ENCODE peak calls at places on chromosomes 12 and 14, in five cellular contexts. P is H1, F is stomach, R is ovary, K is transverse colon. V is an unnamed sample.

GRCh38 chr14:78933948-78934524 is 763.9 kb downstream of the NRXN3 start:
- DNase-seq in F (no peak), P (no peak), R (no peak), K (no peak), V (no peak)

GRCh38 chr14:52351561-52352491 is 37.7 kb downstream of the PTGER2 start:
- DNase-seq in K (no peak), R (no peak), F (no peak), P (no peak), V (no peak)

GRCh38 chr14:96717116-96717515 is 80.1 kb upstream of the VRK1 start:
- DNase-seq in F (no peak), P (no peak), K (no peak), R (no peak), V (no peak)

GRCh38 chr12:29781705-29782266 is 2.0 kb downstream of the TMTC1 start:
- DNase-seq in F (no peak), K (no peak), P (no peak), R (no peak), V (no peak)

GRCh38 chr12:597926-598568 is 65.2 kb downstream of the NINJ2 start:
- DNase-seq in K (no peak), F (no peak), P (no peak), R (no peak), V (peak)

GRCh38 chr12:47079894-47080724 is at the start of gene AMIGO2:
- DNase-seq in K (peak), P (peak), R (peak), F (peak), V (peak)

GRCh38 chr12:124928095-124928911 is 13.9 kb upstream of the UBC start:
- DNase-seq in P (no peak), F (peak), K (peak), R (peak), V (peak)

GRCh38 chr14:91896419-91896818 is 29.1 kb upstream of the TC2N start:
- DNase-seq in K (no peak), P (no peak), R (no peak), F (no peak), V (no peak)

GRCh38 chr12:34335819-34336262 is 313.5 kb downstream of the ALG10 start:
- DNase-seq in R (no peak), K (no peak), P (no peak), F (no peak), V (no peak)
- TF ChIP-seq POLR2A in R (no peak), K (no peak), P (no peak), F (no peak), V (no peak)

GRCh38 chr14:37591311-37591940 is 3.6 kb downstream of the FOXA1 start:
- DNase-seq in K (peak), R (no peak), F (peak), P (peak), V (no peak)
- TF ChIP-seq CTCF in K (no peak), R (no peak), F (no peak), P (peak), V (no peak)

GRCh38 chr12:11649413-11650278 is at the start of gene ETV6:
- DNase-seq in R (peak), K (peak), P (peak), F (peak), V (peak)
- TF ChIP-seq POLR2A in R (peak), K (peak), P (no peak), F (no peak), V (no peak)

GRCh38 chr12:108234155-108234554 is 105.0 kb downstream of the CMKLR1 start:
- DNase-seq in K (no peak), R (no peak), P (no peak), F (no peak), V (no peak)
- TF ChIP-seq CTCF in K (no peak), R (no peak), P (peak), F (no peak), V (peak)

DNA sequence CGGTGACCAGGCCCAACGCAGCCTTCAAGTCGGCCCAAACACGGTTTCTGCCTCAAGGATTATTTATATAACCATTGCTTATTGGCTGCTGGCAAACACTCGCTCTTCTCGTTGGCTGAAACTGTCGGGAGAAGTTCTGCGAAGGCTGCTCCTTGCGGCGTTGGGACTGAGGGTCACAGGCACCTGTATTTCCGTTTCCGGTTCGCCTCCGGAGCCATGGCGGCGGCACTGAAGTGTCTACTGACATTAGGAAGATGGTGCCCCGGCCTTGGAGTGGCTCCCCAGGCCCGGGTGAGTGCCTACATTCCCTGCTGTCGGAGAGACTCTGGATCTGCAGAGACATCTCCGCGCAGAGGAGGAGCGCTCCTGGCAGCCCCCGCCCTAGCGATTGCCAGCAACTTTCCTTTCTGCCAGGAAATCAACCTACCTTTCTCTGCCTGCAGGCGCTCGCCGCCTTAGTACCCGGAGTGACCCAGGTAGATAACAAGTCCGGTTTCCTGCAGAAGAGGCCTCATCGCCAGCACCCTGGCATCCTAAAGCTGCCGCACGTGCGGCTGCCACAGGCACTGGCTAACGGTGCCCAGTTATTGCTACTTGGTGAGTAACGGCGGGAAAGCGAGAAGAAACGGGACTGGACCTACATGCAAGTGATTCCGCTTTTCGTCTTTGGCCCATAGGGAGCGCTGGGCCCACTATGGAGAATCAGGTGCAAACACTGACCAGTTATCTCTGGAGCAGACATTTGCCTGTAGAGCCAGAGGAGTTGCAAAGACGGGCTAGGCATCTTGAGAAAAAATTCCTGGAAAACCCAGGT is at the start of gene METTL17:
- DNase-seq in K (peak), F (peak), P (peak), R (peak), V (peak)
- TF ChIP-seq POLR2A in K (peak), F (no peak), P (no peak), R (peak), V (no peak)

GRCh38 chr14:106690333-106690891 is 1164.0 kb downstream of the TMEM121 start:
- DNase-seq in P (no peak), F (no peak), R (no peak), K (no peak), V (no peak)

GRCh38 chr14:106691601-106692291 is 1165.4 kb downstream of the TMEM121 start:
- DNase-seq in P (peak), R (no peak), K (peak), F (peak), V (no peak)

DNA sequence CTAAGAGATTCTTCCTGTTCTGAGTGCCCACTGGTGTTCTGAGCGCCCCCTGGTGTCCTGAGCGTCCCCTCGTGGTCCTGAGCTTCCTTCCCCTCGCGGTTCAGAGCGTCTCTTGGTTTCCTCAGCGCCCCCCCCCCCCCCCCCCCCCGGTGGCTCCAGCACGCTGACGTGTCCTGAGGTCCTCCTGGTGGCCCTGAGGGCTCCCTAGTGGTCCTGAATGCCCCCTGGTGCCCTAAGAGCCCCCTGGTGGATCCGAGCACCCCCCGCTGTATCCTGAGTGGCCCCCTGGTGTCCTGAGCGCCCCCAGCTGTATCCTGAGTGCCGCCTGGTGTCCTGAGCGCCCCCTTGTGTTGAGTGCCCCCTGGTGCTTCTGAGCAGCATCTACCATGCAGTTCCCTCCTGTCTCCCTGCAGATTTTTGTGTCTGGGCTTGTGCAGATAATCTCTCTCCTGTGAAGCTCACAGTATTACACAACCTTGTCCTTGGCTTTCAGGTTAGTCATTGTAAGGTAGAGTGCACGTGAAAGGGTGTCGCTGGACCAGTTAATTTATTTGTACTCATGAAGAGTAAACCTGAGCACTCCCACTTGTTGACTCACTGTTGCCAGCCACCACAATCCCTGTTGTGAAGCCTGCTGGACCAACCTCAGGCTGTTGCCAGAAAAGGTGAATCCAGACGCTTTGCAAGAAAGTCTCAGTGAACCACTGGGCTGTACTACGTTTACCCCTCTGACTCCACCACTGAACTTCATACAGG is 1168.4 kb downstream of the TMEM121 start:
- DNase-seq in F (no peak), R (no peak), P (no peak), K (peak), V (no peak)
- TF ChIP-seq CTCF in F (no peak), R (no peak), P (no peak), K (no peak), V (no peak)

GRCh38 chr14:105929327-105930081 is 403.1 kb downstream of the TMEM121 start:
- DNase-seq in R (no peak), P (no peak), F (no peak), K (no peak), V (no peak)
- TF ChIP-seq POLR2A in R (no peak), P (no peak), F (no peak), K (no peak), V (no peak)